ENCODE peak calls at places on chromosomes 13 and 19, in six cellular contexts. One of them, this sample, is unnamed.

GRCh38 chr19:12864721-12865715 is 16.2 kb downstream of the DNASE2 start:
- DNase-seq in adrenal gland: no peak
- DNase-seq in A549: no peak
- DNase-seq in body of pancreas: peak
- DNase-seq in IMR-90: no peak
- DNase-seq in Peyer's patch: no peak
- DNase-seq in this sample: no peak

GRCh38 chr13:41942462-41943094 is 18.3 kb downstream of the VWA8 start:
- DNase-seq in IMR-90: peak
- DNase-seq in body of pancreas: no peak
- DNase-seq in adrenal gland: no peak
- DNase-seq in Peyer's patch: no peak
- DNase-seq in A549: peak
- DNase-seq in this sample: peak

GRCh38 chr13:114068723-114069322 is 63.6 kb downstream of the RASA3 start:
- DNase-seq in body of pancreas: no peak
- DNase-seq in IMR-90: peak
- DNase-seq in A549: no peak
- DNase-seq in Peyer's patch: peak
- DNase-seq in adrenal gland: no peak
- DNase-seq in this sample: no peak

GRCh38 chr13:93172109-93172508 is 54.5 kb upstream of the GPC6 start:
- DNase-seq in IMR-90: no peak
- DNase-seq in A549: no peak
- DNase-seq in adrenal gland: no peak
- DNase-seq in Peyer's patch: no peak
- DNase-seq in body of pancreas: no peak
- DNase-seq in this sample: no peak

GRCh38 chr19:48419158-48419920 is 25.9 kb downstream of the GRIN2D start:
- DNase-seq in body of pancreas: no peak
- DNase-seq in IMR-90: peak
- DNase-seq in A549: no peak
- DNase-seq in Peyer's patch: peak
- DNase-seq in adrenal gland: peak
- DNase-seq in this sample: peak

GRCh38 chr13:19822673-19823072 is 39.9 kb upstream of the PSPC1 start:
- DNase-seq in body of pancreas: no peak
- DNase-seq in IMR-90: no peak
- DNase-seq in Peyer's patch: no peak
- DNase-seq in A549: no peak
- DNase-seq in adrenal gland: peak
- DNase-seq in this sample: no peak

GRCh38 chr19:8041553-8041952 is 11.0 kb upstream of the CCL25 start:
- DNase-seq in A549: no peak
- DNase-seq in adrenal gland: no peak
- DNase-seq in IMR-90: no peak
- DNase-seq in body of pancreas: no peak
- DNase-seq in Peyer's patch: no peak
- DNase-seq in this sample: no peak

GRCh38 chr13:97975280-97975850 is 21.9 kb downstream of the IPO5 start:
- DNase-seq in IMR-90: no peak
- DNase-seq in Peyer's patch: no peak
- DNase-seq in A549: no peak
- DNase-seq in body of pancreas: no peak
- DNase-seq in adrenal gland: no peak
- DNase-seq in this sample: no peak

GRCh38 chr13:52010890-52011689 is at the start of gene ATP7B:
- DNase-seq in adrenal gland: peak
- DNase-seq in body of pancreas: no peak
- DNase-seq in A549: peak
- DNase-seq in Peyer's patch: peak
- DNase-seq in IMR-90: no peak
- DNase-seq in this sample: peak

GRCh38 chr19:44718441-44719261 is 19.7 kb downstream of the CEACAM16 start:
- DNase-seq in body of pancreas: peak
- DNase-seq in A549: peak
- DNase-seq in IMR-90: peak
- DNase-seq in Peyer's patch: peak
- DNase-seq in adrenal gland: peak
- DNase-seq in this sample: no peak

GRCh38 chr19:4597975-4598671 is 38.6 kb upstream of the SEMA6B start:
- DNase-seq in A549: peak
- DNase-seq in IMR-90: no peak
- DNase-seq in Peyer's patch: peak
- DNase-seq in body of pancreas: no peak
- DNase-seq in adrenal gland: peak
- DNase-seq in this sample: peak

GRCh38 chr13:90675129-90675528 is 672.4 kb upstream of the MIR17HG start:
- DNase-seq in body of pancreas: no peak
- DNase-seq in Peyer's patch: no peak
- DNase-seq in A549: no peak
- DNase-seq in IMR-90: no peak
- DNase-seq in adrenal gland: no peak
- DNase-seq in this sample: no peak

GRCh38 chr13:97280478-97280877 is 58.3 kb downstream of the MBNL2 start:
- DNase-seq in IMR-90: no peak
- DNase-seq in A549: no peak
- DNase-seq in body of pancreas: no peak
- DNase-seq in Peyer's patch: no peak
- DNase-seq in adrenal gland: no peak
- DNase-seq in this sample: no peak

GRCh38 chr13:57716295-57716694 is 84.8 kb downstream of the PCDH17 start:
- DNase-seq in Peyer's patch: no peak
- DNase-seq in IMR-90: no peak
- DNase-seq in body of pancreas: no peak
- DNase-seq in adrenal gland: no peak
- DNase-seq in A549: no peak
- DNase-seq in this sample: no peak

GRCh38 chr13:51674276-51674675 is 90.0 kb downstream of the WDFY2 start:
- DNase-seq in IMR-90: no peak
- DNase-seq in Peyer's patch: no peak
- DNase-seq in A549: no peak
- DNase-seq in adrenal gland: no peak
- DNase-seq in body of pancreas: peak
- DNase-seq in this sample: no peak

GRCh38 chr13:111393221-111393790 is 72.9 kb downstream of the TEX29 start:
- DNase-seq in body of pancreas: no peak
- DNase-seq in IMR-90: no peak
- DNase-seq in Peyer's patch: no peak
- DNase-seq in A549: no peak
- DNase-seq in adrenal gland: no peak
- DNase-seq in this sample: no peak

GRCh38 chr13:98142427-98143156 is at the start of gene FARP1:
- DNase-seq in Peyer's patch: peak
- DNase-seq in IMR-90: peak
- DNase-seq in adrenal gland: peak
- DNase-seq in body of pancreas: peak
- DNase-seq in A549: peak
- DNase-seq in this sample: peak

GRCh38 chr19:13057744-13058143 is 44.9 kb downstream of the LYL1 start:
- DNase-seq in IMR-90: peak
- DNase-seq in adrenal gland: no peak
- DNase-seq in body of pancreas: no peak
- DNase-seq in Peyer's patch: no peak
- DNase-seq in A549: no peak
- DNase-seq in this sample: no peak

GRCh38 chr13:40974460-40975407 is 44.4 kb downstream of the ELF1 start:
- DNase-seq in Peyer's patch: peak
- DNase-seq in body of pancreas: peak
- DNase-seq in adrenal gland: no peak
- DNase-seq in A549: peak
- DNase-seq in IMR-90: peak
- DNase-seq in this sample: peak

GRCh38 chr13:46914341-46914740 is 17.5 kb upstream of the HTR2A start:
- DNase-seq in A549: no peak
- DNase-seq in Peyer's patch: no peak
- DNase-seq in IMR-90: no peak
- DNase-seq in adrenal gland: no peak
- DNase-seq in body of pancreas: no peak
- DNase-seq in this sample: no peak

GRCh38 chr13:41864658-41865057 is 96.3 kb downstream of the VWA8 start:
- DNase-seq in IMR-90: no peak
- DNase-seq in adrenal gland: no peak
- DNase-seq in Peyer's patch: no peak
- DNase-seq in A549: no peak
- DNase-seq in body of pancreas: no peak
- DNase-seq in this sample: no peak

GRCh38 chr13:109517516-109517915 is 268.9 kb downstream of the IRS2 start:
- DNase-seq in Peyer's patch: no peak
- DNase-seq in body of pancreas: no peak
- DNase-seq in IMR-90: no peak
- DNase-seq in adrenal gland: no peak
- DNase-seq in A549: no peak
- DNase-seq in this sample: no peak

GRCh38 chr19:3528539-3529211 is 10.3 kb upstream of the TEKTIP1 start:
- DNase-seq in A549: no peak
- DNase-seq in adrenal gland: no peak
- DNase-seq in body of pancreas: no peak
- DNase-seq in IMR-90: no peak
- DNase-seq in Peyer's patch: no peak
- DNase-seq in this sample: no peak

GRCh38 chr13:102440259-102440936 is 38.5 kb upstream of the FGF14 start:
- DNase-seq in adrenal gland: no peak
- DNase-seq in Peyer's patch: no peak
- DNase-seq in IMR-90: no peak
- DNase-seq in A549: no peak
- DNase-seq in body of pancreas: peak
- DNase-seq in this sample: no peak

GRCh38 chr19:11173516-11174155 is 18.1 kb upstream of the SPC24 start:
- DNase-seq in IMR-90: no peak
- DNase-seq in Peyer's patch: no peak
- DNase-seq in body of pancreas: no peak
- DNase-seq in adrenal gland: no peak
- DNase-seq in A549: no peak
- DNase-seq in this sample: no peak

GRCh38 chr19:42068361-42068755 is 1.6 kb downstream of the GRIK5 start:
- DNase-seq in A549: no peak
- DNase-seq in body of pancreas: no peak
- DNase-seq in adrenal gland: no peak
- DNase-seq in IMR-90: no peak
- DNase-seq in Peyer's patch: no peak
- DNase-seq in this sample: no peak

GRCh38 chr13:112953591-112954487 is 15.2 kb upstream of the MCF2L start:
- DNase-seq in Peyer's patch: peak
- DNase-seq in IMR-90: no peak
- DNase-seq in body of pancreas: no peak
- DNase-seq in adrenal gland: no peak
- DNase-seq in A549: no peak
- DNase-seq in this sample: no peak

GRCh38 chr19:50794074-50794777 is 4.0 kb downstream of the ACP4 start:
- DNase-seq in IMR-90: no peak
- DNase-seq in adrenal gland: no peak
- DNase-seq in Peyer's patch: peak
- DNase-seq in body of pancreas: peak
- DNase-seq in A549: peak
- DNase-seq in this sample: no peak
- TF ChIP-seq POLR2A in IMR-90: no peak
- TF ChIP-seq POLR2A in adrenal gland: no peak
- TF ChIP-seq POLR2A in Peyer's patch: no peak
- TF ChIP-seq POLR2A in body of pancreas: no peak
- TF ChIP-seq POLR2A in A549: peak
- TF ChIP-seq POLR2A in this sample: peak

DNA sequence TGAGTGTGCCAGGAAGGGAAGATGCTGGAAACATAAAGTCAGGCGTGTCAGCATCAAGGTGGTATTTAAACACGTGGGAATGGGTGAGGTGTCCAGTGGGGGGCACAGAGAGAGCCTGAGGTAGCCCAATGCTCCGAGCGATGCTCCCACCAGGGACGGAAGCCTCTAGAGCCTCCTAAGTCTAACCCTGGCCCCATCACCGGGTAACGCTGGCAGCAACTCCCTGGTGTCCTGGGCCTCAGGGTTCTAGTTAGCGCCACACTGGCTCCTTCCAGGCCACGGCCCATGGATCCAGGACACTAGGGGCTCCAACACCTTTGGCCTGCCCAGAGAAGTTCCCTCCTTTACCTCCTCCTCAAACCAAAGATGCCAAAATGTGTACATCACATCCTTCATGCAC is 65.4 kb downstream of the EPS15L1 start:
- DNase-seq in body of pancreas: no peak
- DNase-seq in adrenal gland: no peak
- DNase-seq in A549: no peak
- DNase-seq in Peyer's patch: no peak
- DNase-seq in IMR-90: no peak
- DNase-seq in this sample: no peak
- TF ChIP-seq POLR2A in body of pancreas: no peak
- TF ChIP-seq POLR2A in adrenal gland: no peak
- TF ChIP-seq POLR2A in A549: no peak
- TF ChIP-seq POLR2A in Peyer's patch: no peak
- TF ChIP-seq POLR2A in IMR-90: no peak
- TF ChIP-seq POLR2A in this sample: no peak

DNA sequence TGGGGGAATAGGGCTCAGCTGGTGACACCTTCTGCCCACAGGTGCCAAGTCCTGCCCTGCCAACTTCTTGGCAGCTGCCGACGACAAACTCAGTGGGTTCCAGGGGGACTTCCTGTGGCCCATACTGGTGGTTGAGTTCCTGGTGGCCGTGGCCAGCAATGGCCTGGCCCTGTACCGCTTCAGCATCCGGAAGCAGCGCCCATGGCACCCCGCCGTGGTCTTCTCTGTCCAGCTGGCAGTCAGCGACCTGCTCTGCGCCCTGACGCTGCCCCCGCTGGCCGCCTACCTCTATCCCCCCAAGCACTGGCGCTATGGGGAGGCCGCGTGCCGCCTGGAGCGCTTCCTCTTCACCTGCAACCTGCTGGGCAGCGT is 2.1 kb downstream of the P2RY11 start:
- DNase-seq in Peyer's patch: no peak
- DNase-seq in IMR-90: no peak
- DNase-seq in body of pancreas: no peak
- DNase-seq in A549: no peak
- DNase-seq in adrenal gland: no peak
- DNase-seq in this sample: no peak
- TF ChIP-seq POLR2A in Peyer's patch: no peak
- TF ChIP-seq POLR2A in IMR-90: no peak
- TF ChIP-seq POLR2A in body of pancreas: no peak
- TF ChIP-seq POLR2A in A549: no peak
- TF ChIP-seq POLR2A in adrenal gland: no peak
- TF ChIP-seq POLR2A in this sample: peak

DNA sequence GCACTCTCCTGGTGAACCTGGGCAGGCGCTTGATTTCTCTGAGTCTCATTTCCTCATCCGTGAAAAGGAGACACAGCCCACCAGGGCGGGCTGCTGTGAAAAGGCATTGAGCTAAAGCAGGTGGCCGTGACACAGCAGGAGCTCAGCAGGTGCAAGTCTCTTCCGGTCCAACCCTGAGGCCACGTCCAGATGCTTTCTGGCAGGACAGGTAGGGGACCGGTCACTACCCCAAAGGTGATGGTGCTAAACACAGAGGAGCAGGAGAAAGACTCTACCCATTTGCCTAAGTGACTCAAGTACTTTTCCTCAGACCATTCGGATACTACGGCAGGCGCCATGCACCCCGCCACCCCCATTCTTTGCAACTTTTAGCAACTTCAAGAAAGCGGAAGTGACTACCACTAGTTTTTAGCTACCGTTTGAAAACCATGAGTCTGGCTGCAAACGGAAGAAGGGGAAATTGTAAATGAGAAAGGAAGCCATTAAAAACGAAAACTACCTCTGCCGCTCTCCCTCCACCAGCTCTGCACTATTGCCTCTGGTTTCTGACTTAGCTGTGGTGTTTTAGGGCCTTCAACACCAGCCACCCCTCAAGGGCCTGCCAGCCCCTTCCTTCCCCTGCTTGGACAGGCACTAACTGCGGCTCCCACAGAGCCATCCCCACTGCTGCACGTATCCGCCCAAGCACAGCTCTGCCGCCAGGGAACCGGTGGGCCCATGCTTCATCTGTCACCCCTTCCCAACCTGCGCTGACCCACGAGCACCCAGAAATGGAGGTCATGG is 4.8 kb downstream of the PPP6R1 start:
- DNase-seq in Peyer's patch: peak
- DNase-seq in adrenal gland: no peak
- DNase-seq in IMR-90: no peak
- DNase-seq in A549: no peak
- DNase-seq in body of pancreas: no peak
- DNase-seq in this sample: peak
- TF ChIP-seq POLR2A in Peyer's patch: no peak
- TF ChIP-seq POLR2A in adrenal gland: no peak
- TF ChIP-seq POLR2A in IMR-90: no peak
- TF ChIP-seq POLR2A in A549: no peak
- TF ChIP-seq POLR2A in body of pancreas: no peak
- TF ChIP-seq POLR2A in this sample: no peak